ENCODE peak calls at places on chromosomes 16 and 17, in ten cellular contexts. U, K, R, S, V, X, T, L, A and C are unnamed samples.

GRCh38 chr16:78324649-78325274 is 225.3 kb downstream of the WWOX start:
- DNase-seq in U (no peak), K (no peak), R (no peak), S (no peak), V (no peak), X (no peak), T (no peak), L (no peak), A (peak; percentile 23), C (no peak)

GRCh38 chr17:8091033-8091687 is 3.6 kb upstream of the ALOX12B start:
- DNase-seq in U (no peak), K (no peak), R (no peak), S (no peak), V (no peak), X (no peak), T (no peak), L (no peak), A (no peak), C (no peak)

GRCh38 chr17:1179635-1180433 is at the start of gene ABR:
- DNase-seq in U (no peak), K (no peak), R (peak; percentile 85), S (peak; percentile 41), V (peak; percentile 51), X (peak; percentile 44), T (peak; percentile 59), L (peak; percentile 32), A (peak; percentile 87), C (no peak)

GRCh38 chr17:16928406-16929280 is 43.3 kb downstream of the TNFRSF13B start:
- DNase-seq in U (no peak), K (no peak), R (peak; percentile 67), S (no peak), V (no peak), X (no peak), T (no peak), L (no peak), A (no peak), C (no peak)

GRCh38 chr16:75048546-75048945 is 49.7 kb downstream of the ZNRF1 start:
- DNase-seq in U (no peak), K (no peak), R (no peak), S (peak; percentile 70), V (no peak), X (no peak), T (no peak), L (no peak), A (no peak), C (no peak)

GRCh38 chr16:90031931-90032663 is 12.8 kb upstream of the DBNDD1 start:
- DNase-seq in U (no peak), K (no peak), R (no peak), S (peak; percentile 35), V (no peak), X (no peak), T (no peak), L (peak; percentile 61), A (no peak), C (no peak)

GRCh38 chr16:14018848-14019247 is 52.3 kb upstream of the MRTFB start:
- DNase-seq in U (no peak), K (no peak), R (no peak), S (no peak), V (no peak), X (no peak), T (no peak), L (no peak), A (no peak), C (no peak)

GRCh38 chr17:17342242-17342945 is 39.2 kb downstream of the NT5M start:
- DNase-seq in U (no peak), K (no peak), R (peak; percentile 68), S (no peak), V (no peak), X (no peak), T (no peak), L (no peak), A (peak; percentile 3), C (no peak)

GRCh38 chr17:12982224-12982623 is 35.6 kb downstream of the ELAC2 start:
- DNase-seq in U (no peak), K (no peak), R (no peak), S (no peak), V (no peak), X (no peak), T (no peak), L (no peak), A (no peak), C (no peak)

GRCh38 chr16:67284699-67285646 is 5.6 kb downstream of the PLEKHG4 start:
- DNase-seq in U (peak; percentile 83), K (no peak), R (peak; percentile 81), S (peak; percentile 45), V (peak; percentile 61), X (peak; percentile 62), T (peak; percentile 66), L (peak; percentile 39), A (peak; percentile 94), C (no peak)

GRCh38 chr16:61555718-61556441 is 480.4 kb downstream of the CDH8 start:
- DNase-seq in U (no peak), K (no peak), R (no peak), S (no peak), V (no peak), X (no peak), T (no peak), L (no peak), A (no peak), C (no peak)